ENCODE peak calls at places on chromosomes 12 and 14, in seven cellular contexts. V is neuronal stem cell, F is IMR-90, C is mesendoderm, O is mesenchymal stem cell, H is trophoblast cell, W is H1. B is an unnamed sample.
A peak's percentile ranks its signal among the peaks of the same experiment; 100 is the strongest.

GRCh38 chr12:109447482-109447881 is 29.6 kb downstream of the KCTD10 start:
- DNase-seq in V (no peak), H (no peak), C (no peak), W (no peak), F (no peak), O (no peak), B (no peak)

GRCh38 chr12:46148706-46149463 is 120.0 kb downstream of the SLC38A1 start:
- DNase-seq in C (no peak), W (no peak), O (no peak), V (no peak), H (peak; percentile 75), F (no peak), B (no peak)

GRCh38 chr14:89507926-89508460 is 91.0 kb upstream of the FOXN3 start:
- DNase-seq in V (no peak), C (no peak), H (peak; percentile 43), O (peak; percentile 40), F (peak; percentile 68), W (no peak), B (no peak)

GRCh38 chr14:64682173-64682710 is 22.0 kb upstream of the PLEKHG3 start:
- DNase-seq in W (no peak), H (no peak), C (peak; percentile 74), O (peak; percentile 39), V (no peak), F (peak; percentile 38), B (peak; percentile 86)

GRCh38 chr12:68890701-68891113 is 42.3 kb downstream of the CPM start:
- DNase-seq in F (no peak), O (peak; percentile 56), H (no peak), C (peak; percentile 70), V (no peak), W (no peak), B (no peak)

GRCh38 chr12:123972448-123973401 is at the start of the genes CCDC92 and ZNF664:
- DNase-seq in V (peak; percentile 95), H (peak; percentile 92), F (peak; percentile 90), O (peak; percentile 92), W (peak; percentile 82), C (peak; percentile 97), B (peak; percentile 96)

GRCh38 chr12:32126720-32127119 is 20.1 kb downstream of the BICD1 start:
- DNase-seq in W (no peak), V (no peak), O (peak; percentile 72), C (no peak), F (peak; percentile 92), H (peak; percentile 80), B (no peak)

GRCh38 chr14:98579140-98579539 is 692.9 kb downstream of the BCL11B start:
- DNase-seq in F (no peak), V (no peak), O (no peak), C (no peak), H (no peak), W (no peak), B (no peak)

GRCh38 chr12:130976171-130976720 is 22.5 kb downstream of the ADGRD1 start:
- DNase-seq in V (no peak), W (no peak), C (no peak), F (no peak), H (no peak), O (no peak), B (no peak)

GRCh38 chr12:108694812-108695278 is 36.5 kb downstream of the CORO1C start:
- DNase-seq in F (peak; percentile 74), C (peak; percentile 51), H (no peak), O (no peak), V (no peak), W (no peak), B (no peak)

GRCh38 chr12:131044760-131045381 is 91.2 kb downstream of the ADGRD1 start:
- DNase-seq in C (no peak), O (no peak), V (no peak), W (no peak), H (peak; percentile 70), F (no peak), B (no peak)

GRCh38 chr12:58176296-58176869 is 235.0 kb downstream of the ATP23 start:
- DNase-seq in V (peak; percentile 27), C (peak; percentile 81), H (peak; percentile 87), W (peak; percentile 10), F (peak; percentile 38), O (peak; percentile 35), B (peak; percentile 83)

GRCh38 chr12:103673891-103674375 is 86.9 kb downstream of the STAB2 start:
- DNase-seq in H (peak; percentile 70), C (no peak), W (no peak), V (no peak), O (no peak), F (no peak), B (no peak)
- H2BK5ac ChIP-seq in H (no peak overlapping the region), C (peak overlapping the region; percentile 75), W (no peak overlapping the region), V (no peak overlapping the region), O (no peak overlapping the region), F (no peak overlapping the region), B (no peak overlapping the region)

GRCh38 chr14:67975429-67975828 is 155.8 kb downstream of the RAD51B start:
- DNase-seq in W (no peak), V (no peak), C (no peak), O (no peak), H (no peak), F (no peak), B (no peak)

GRCh38 chr14:67970923-67971322 is 151.3 kb downstream of the RAD51B start:
- DNase-seq in W (no peak), O (no peak), C (no peak), V (no peak), H (no peak), F (peak; percentile 9), B (no peak)

GRCh38 chr14:67973415-67973814 is 153.8 kb downstream of the RAD51B start:
- DNase-seq in O (no peak), V (no peak), F (no peak), H (no peak), C (no peak), W (no peak), B (no peak)

GRCh38 chr14:67977468-67978034 is 158.0 kb downstream of the RAD51B start:
- DNase-seq in W (no peak), H (no peak), F (no peak), V (no peak), C (peak; percentile 28), O (no peak), B (no peak)

GRCh38 chr14:67971627-67972625 is 152.3 kb downstream of the RAD51B start:
- DNase-seq in C (no peak), W (no peak), O (no peak), V (no peak), H (peak; percentile 60), F (peak; percentile 37), B (no peak)
- H3K4ac ChIP-seq in C (no peak overlapping the region), W (no peak overlapping the region), O (no peak overlapping the region), V (no peak overlapping the region), H (no peak overlapping the region), F (no peak overlapping the region), B (no peak overlapping the region)

GRCh38 chr12:95548539-95549391 is 2.5 kb downstream of the USP44 start:
- DNase-seq in O (peak; percentile 2), W (no peak), H (peak; percentile 21), C (peak; percentile 48), F (peak; percentile 64), V (peak; percentile 76), B (peak; percentile 85)
- H2BK5ac ChIP-seq in O (no peak overlapping the region), W (peak overlapping the region; percentile 94), H (no peak overlapping the region), C (no peak overlapping the region), F (peak overlapping the region; percentile 97), V (peak overlapping the region; percentile 99), B (peak overlapping the region; percentile 29)

GRCh38 chr14:38608244-38608643 is 352.4 kb upstream of the CLEC14A start:
- DNase-seq in C (no peak), V (no peak), W (no peak), O (no peak), H (no peak), F (no peak), B (no peak)

GRCh38 chr14:38605193-38606114 is 349.6 kb upstream of the CLEC14A start:
- DNase-seq in O (no peak), F (no peak), C (peak; percentile 18), V (no peak), H (no peak), W (no peak), B (no peak)
- H3K4ac ChIP-seq in O (no peak overlapping the region), F (no peak overlapping the region), C (no peak overlapping the region), V (no peak overlapping the region), H (no peak overlapping the region), W (no peak overlapping the region), B (no peak overlapping the region)

GRCh38 chr12:99024870-99025269 is 379.8 kb downstream of the APAF1 start:
- DNase-seq in W (no peak), F (no peak), H (no peak), O (no peak), C (no peak), V (no peak), B (no peak)

GRCh38 chr12:99027491-99027890 is 382.4 kb downstream of the APAF1 start:
- DNase-seq in W (no peak), C (no peak), H (no peak), O (no peak), F (no peak), V (no peak), B (no peak)

GRCh38 chr12:99026332-99027116 is 381.4 kb downstream of the APAF1 start:
- DNase-seq in C (no peak), W (no peak), F (no peak), V (no peak), O (no peak), H (no peak), B (no peak)

GRCh38 chr12:99024191-99024590 is 379.1 kb downstream of the APAF1 start:
- DNase-seq in F (no peak), V (no peak), C (no peak), O (no peak), W (no peak), H (no peak), B (no peak)

DNA sequence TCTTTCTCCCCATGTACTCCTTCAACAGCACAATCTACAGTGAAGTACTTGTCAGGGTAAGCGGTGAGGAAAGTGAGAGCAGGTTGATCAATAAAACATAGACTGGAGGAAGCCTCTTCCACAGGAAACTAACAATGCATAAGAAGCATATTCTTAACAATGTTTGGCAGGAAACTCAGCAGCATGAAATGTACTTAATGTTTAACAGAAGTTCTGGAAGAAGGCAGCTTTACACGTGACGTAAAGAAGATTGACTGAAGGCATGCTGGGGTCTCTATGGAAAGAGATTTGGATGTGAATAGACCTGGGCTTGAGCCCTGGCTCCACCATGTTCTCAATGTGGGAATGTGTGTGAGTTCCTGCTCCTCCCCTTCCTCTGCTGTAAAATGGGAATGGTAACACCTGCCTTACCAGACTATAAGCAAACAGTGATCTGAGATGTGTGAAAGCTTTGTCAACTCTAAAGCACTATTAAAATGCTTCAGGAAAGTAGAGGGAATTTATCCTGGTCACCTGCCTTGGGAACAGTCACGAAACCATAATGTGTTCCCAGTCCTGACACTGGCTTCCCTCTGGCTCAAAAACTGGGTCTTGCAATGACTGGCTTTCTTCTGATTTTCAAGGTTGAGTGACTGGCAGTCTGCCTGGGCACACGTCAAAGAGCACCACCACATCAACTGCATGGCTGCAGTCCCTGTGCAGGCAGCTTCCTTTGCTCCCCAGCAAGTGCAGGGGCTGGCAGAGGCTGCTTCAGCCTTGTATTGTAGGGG is 384.6 kb downstream of the APAF1 start:
- DNase-seq in H (no peak), O (no peak), F (no peak), C (no peak), W (no peak), V (no peak), B (no peak)
- H2BK5ac ChIP-seq in H (no peak overlapping the region), O (no peak overlapping the region), F (no peak overlapping the region), C (no peak overlapping the region), W (no peak overlapping the region), V (no peak overlapping the region), B (no peak overlapping the region)

DNA sequence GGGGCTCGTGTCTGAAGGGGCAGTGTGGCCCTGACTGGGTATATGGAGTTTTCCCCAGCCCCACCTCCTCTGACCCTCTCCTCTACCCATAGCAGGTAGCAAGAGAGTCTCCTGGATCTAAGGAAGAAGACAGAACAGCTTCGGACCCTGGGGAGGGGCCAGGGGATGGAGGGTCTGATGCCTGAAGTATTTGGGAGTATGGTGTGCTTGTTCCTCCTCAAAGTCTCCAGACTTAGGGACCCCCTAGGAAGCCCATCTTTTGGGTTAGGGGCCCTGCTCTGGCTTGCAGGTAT is 579 bp upstream of the HOXC8 start:
- DNase-seq in H (no peak), W (no peak), V (no peak), F (no peak), C (no peak), O (no peak), B (no peak)
- H3K4ac ChIP-seq in H (no peak overlapping the region), W (no peak overlapping the region), V (no peak overlapping the region), F (no peak overlapping the region), C (no peak overlapping the region), O (peak overlapping the region; percentile 40), B (no peak overlapping the region)